ENCODE peak calls at places on chromosomes 11 and 22, in six cellular contexts. T is brain microvascular endothelial cell, C is heart left ventricle, U is fibroblast of mammary gland, I is neural progenitor cell, S is skeletal muscle cell. R is an unnamed sample.

GRCh38 chr11:73240190-73240781 is 22.2 kb downstream of the P2RY2 start:
- DNase-seq in T (no peak), C (peak; percentile 97), S (no peak), U (peak; percentile 72), I (peak; percentile 48), R (peak; percentile 65)

GRCh38 chr11:120538707-120539106 is 27.2 kb downstream of the GRIK4 start:
- DNase-seq in S (no peak), C (no peak), I (no peak), T (no peak), U (no peak), R (peak; percentile 65)

GRCh38 chr11:68020575-68020974 is 9.9 kb upstream of the NDUFS8 start:
- DNase-seq in I (peak; percentile 69), T (no peak), U (no peak), S (no peak), C (no peak), R (peak; percentile 96)

GRCh38 chr11:43853766-43854165 is 26.9 kb upstream of the ALKBH3 start:
- DNase-seq in S (no peak), U (peak; percentile 14), C (no peak), I (no peak), T (no peak), R (no peak)

GRCh38 chr11:20156280-20156875 is 3.9 kb downstream of the DBX1 start:
- DNase-seq in C (no peak), I (peak; percentile 80), S (no peak), U (no peak), T (no peak), R (peak; percentile 42)

GRCh38 chr22:37638351-37639069 is 959 bp upstream of the SH3BP1 start:
- DNase-seq in I (no peak), S (no peak), C (no peak), U (no peak), T (no peak), R (no peak)

GRCh38 chr11:57935402-57936049 is 88.2 kb upstream of the OR9Q1 start:
- DNase-seq in U (no peak), C (no peak), S (no peak), I (no peak), T (no peak), R (no peak)

GRCh38 chr11:62842171-62842717 is 2.9 kb upstream of the WDR74 start:
- DNase-seq in U (no peak), I (no peak), S (no peak), T (no peak), C (peak; percentile 45), R (peak; percentile 48)

GRCh38 chr11:17735823-17736772 is 1.5 kb downstream of the KCNC1 start:
- DNase-seq in I (peak; percentile 63), U (no peak), C (no peak), T (no peak), S (no peak), R (peak; percentile 79)

GRCh38 chr11:71341173-71341572 is 88.8 kb upstream of the SHANK2 start:
- DNase-seq in U (no peak), C (no peak), I (no peak), T (no peak), S (no peak), R (peak; percentile 58)

GRCh38 chr11:114953039-114953438 is 274.7 kb downstream of the NXPE2 start:
- DNase-seq in S (no peak), C (no peak), I (peak; percentile 44), T (no peak), U (no peak), R (no peak)

GRCh38 chr11:79940165-79940564 is 499.3 kb upstream of the TENM4 start:
- DNase-seq in T (peak; percentile 7), C (no peak), I (no peak), U (peak; percentile 13), S (no peak), R (no peak)

GRCh38 chr11:111454561-111455192 is 57.5 kb downstream of the BTG4 start:
- DNase-seq in S (peak; percentile 28), C (no peak), T (peak; percentile 49), U (peak; percentile 70), I (peak; percentile 81), R (peak; percentile 94)

GRCh38 chr11:12126352-12127019 is 16.1 kb downstream of the MICAL2 start:
- DNase-seq in C (no peak), T (peak; percentile 76), S (peak; percentile 76), U (peak; percentile 95), I (no peak), R (peak; percentile 80)

GRCh38 chr11:86726118-86726748 is 53.8 kb upstream of the ME3 start:
- DNase-seq in T (no peak), S (no peak), U (no peak), C (no peak), I (no peak), R (no peak)

DNA sequence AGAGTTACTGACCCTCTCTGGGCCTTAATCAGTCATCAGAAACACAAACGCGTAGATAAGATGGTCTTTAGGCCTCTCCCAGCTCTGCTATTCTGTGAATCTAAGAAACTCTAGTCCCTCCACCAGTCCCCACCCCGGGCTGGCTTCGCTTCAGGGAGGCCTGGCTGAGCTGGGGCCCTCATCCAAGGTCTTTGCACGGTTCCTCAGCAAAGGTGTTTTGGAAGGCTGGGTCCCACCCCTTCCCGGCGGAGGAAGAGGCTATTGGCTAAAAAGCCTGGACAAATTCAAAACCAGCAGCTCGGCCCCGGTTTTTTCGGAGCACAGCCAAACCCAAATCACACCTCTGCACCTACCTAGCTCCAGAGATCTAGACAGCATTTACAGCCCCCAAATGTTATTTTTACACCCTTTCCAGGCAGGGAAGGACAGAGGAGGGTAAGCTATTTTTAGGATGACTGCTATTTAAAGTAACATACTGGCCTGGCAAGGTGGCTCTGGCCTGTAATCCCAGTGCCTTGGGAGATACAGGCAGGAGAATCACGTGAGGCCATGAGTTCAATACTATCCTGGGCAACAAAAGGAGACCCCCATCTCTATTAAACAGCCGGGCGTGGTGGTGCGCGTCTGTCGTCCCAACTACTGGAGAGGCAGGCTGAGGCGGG is 13.2 kb upstream of the HDHD5 start:
- DNase-seq in C (peak; percentile 68), S (no peak), U (no peak), T (no peak), I (no peak), R (no peak)
- H3K4me3 ChIP-seq in C (peak overlapping the region; percentile 55), S (peak overlapping the region; percentile 60), U (peak overlapping the region; percentile 61), T (peak overlapping the region; percentile 65), I (peak overlapping the region; percentile 79), R (peak overlapping the region; percentile 81)

GRCh38 chr11:134037093-134037908 is 31.6 kb upstream of the JAM3 start:
- DNase-seq in T (peak; percentile 28), U (peak; percentile 40), S (no peak), C (peak; percentile 81), I (peak; percentile 79), R (peak; percentile 91)

GRCh38 chr11:134038897-134039470 is 29.9 kb upstream of the JAM3 start:
- DNase-seq in I (peak; percentile 68), C (peak; percentile 50), S (no peak), T (no peak), U (no peak), R (peak; percentile 66)

GRCh38 chr11:134033696-134034491 is 35.0 kb upstream of the JAM3 start:
- DNase-seq in T (peak; percentile 80), U (peak; percentile 81), I (peak; percentile 93), C (peak; percentile 92), S (peak; percentile 48), R (peak; percentile 99)

GRCh38 chr11:134034496-134035381 is 34.1 kb upstream of the JAM3 start:
- DNase-seq in S (no peak), T (no peak), C (no peak), I (no peak), U (no peak), R (peak; percentile 66)

GRCh38 chr11:134036484-134037092 is 32.3 kb upstream of the JAM3 start:
- DNase-seq in U (no peak), I (peak; percentile 47), C (no peak), S (no peak), T (no peak), R (no peak)
- H3K4me3 ChIP-seq in U (peak overlapping the region; percentile 58), I (peak overlapping the region; percentile 63), C (peak overlapping the region; percentile 48), S (peak overlapping the region; percentile 63), T (peak overlapping the region; percentile 65), R (peak overlapping the region; percentile 68)

GRCh38 chr11:130131957-130132850 is 27.4 kb upstream of the ST14 start:
- DNase-seq in C (no peak), U (peak; percentile 72), I (peak; percentile 68), S (peak; percentile 17), T (peak; percentile 64), R (peak; percentile 87)

GRCh38 chr11:130139401-130139800 is 20.2 kb upstream of the ST14 start:
- DNase-seq in I (no peak), T (no peak), S (no peak), C (no peak), U (no peak), R (no peak)

GRCh38 chr11:130137999-130138398 is 21.6 kb upstream of the ST14 start:
- DNase-seq in C (no peak), S (no peak), I (no peak), T (no peak), U (no peak), R (no peak)

GRCh38 chr11:130133716-130134115 is 25.9 kb upstream of the ST14 start:
- DNase-seq in U (no peak), S (no peak), T (no peak), I (no peak), C (no peak), R (no peak)

DNA sequence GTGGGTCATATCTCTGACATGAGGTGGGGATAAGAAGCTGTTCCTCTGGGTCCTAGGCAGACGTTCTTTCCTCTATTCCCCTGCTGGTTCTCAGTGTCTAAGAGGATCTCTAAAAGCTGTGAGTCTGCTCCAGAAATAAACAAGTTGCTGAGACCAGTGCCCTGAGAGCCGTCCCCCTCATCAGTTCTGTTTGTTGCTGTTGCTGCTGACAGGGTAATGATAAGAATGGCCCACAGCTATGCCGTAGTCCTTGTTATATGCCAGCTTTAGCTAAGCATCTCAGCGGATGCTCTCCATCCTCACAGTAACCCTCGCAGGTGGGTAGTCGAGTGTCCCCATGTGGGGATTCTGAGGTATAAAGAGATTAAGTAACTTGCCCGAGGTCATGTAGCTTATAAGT is 23.5 kb upstream of the ST14 start:
- DNase-seq in C (no peak), U (no peak), T (no peak), I (no peak), S (no peak), R (no peak)
- H3K4me3 ChIP-seq in C (no peak overlapping the region), U (no peak overlapping the region), T (no peak overlapping the region), I (no peak overlapping the region), S (no peak overlapping the region), R (no peak overlapping the region)

GRCh38 chr11:123191939-123192338 is 3.1 kb downstream of the CLMP start:
- DNase-seq in U (no peak), I (no peak), S (no peak), T (no peak), C (no peak), R (no peak)

GRCh38 chr11:123194308-123195181 is 503 bp downstream of the CLMP start:
- DNase-seq in T (no peak), I (peak; percentile 72), S (no peak), C (no peak), U (peak; percentile 77), R (peak; percentile 84)

GRCh38 chr11:123196060-123196714 is 1.1 kb upstream of the CLMP start:
- DNase-seq in U (no peak), I (peak; percentile 40), S (no peak), C (no peak), T (no peak), R (no peak)

GRCh38 chr11:123195182-123196059 is at the start of gene CLMP:
- DNase-seq in U (peak; percentile 83), T (no peak), I (peak; percentile 71), S (peak; percentile 68), C (peak; percentile 53), R (peak; percentile 94)

DNA sequence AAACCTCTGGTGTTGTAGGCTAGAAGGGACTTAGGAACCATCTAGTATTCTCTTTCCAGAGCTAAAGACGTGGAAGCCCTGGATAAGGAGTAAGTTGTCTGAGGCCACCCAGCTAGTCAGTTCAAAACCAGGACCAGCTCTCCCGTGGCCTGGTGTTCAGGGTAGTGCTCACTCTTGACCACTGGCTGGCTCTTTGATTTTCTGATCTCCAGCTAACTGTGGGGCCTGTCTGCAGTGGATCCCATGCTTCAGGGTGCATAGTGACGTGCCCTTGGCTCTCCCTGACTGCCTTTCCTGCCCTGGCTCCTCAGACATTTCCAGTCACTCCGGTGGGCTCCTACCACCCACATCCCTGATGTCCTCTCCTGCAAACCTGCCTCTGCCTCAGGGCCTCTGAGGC is 1.3 kb downstream of the CLMP start:
- DNase-seq in C (no peak), U (peak; percentile 63), T (no peak), S (no peak), I (no peak), R (peak; percentile 86)
- H3K4me3 ChIP-seq in C (no peak overlapping the region), U (peak overlapping the region; percentile 94), T (peak overlapping the region; percentile 76), S (peak overlapping the region; percentile 87), I (no peak overlapping the region), R (peak overlapping the region; percentile 91)